ENCODE peak calls at places on chromosomes 3 and 15, in seven cellular contexts. T is mammary epithelial cell, M is fibroblast of lung, C is body of pancreas, Z is cardiac fibroblast, F is hepatocyte, V is left ventricle myocardium inferior. I is an unnamed sample.

GRCh38 chr3:38354588-38355344 is 8.2 kb downstream of the XYLB start:
- DNase-seq in V (no peak), C (peak), F (no peak), Z (peak), M (peak), T (peak), I (peak)

GRCh38 chr3:39193391-39193790 is 996 bp upstream of the XIRP1 start:
- DNase-seq in M (peak), F (no peak), T (no peak), Z (no peak), V (no peak), C (no peak), I (no peak)

GRCh38 chr15:34837246-34838016 is 42.1 kb upstream of the ACTC1 start:
- DNase-seq in V (no peak), F (peak), M (peak), T (peak), C (no peak), Z (peak), I (peak)

GRCh38 chr3:170560717-170561382 is 25.0 kb downstream of the SLC7A14 start:
- DNase-seq in F (no peak), V (no peak), T (no peak), C (no peak), M (no peak), Z (no peak), I (no peak)

GRCh38 chr3:123201223-123201556 is 553 bp upstream of the SEC22A start:
- DNase-seq in V (no peak), Z (no peak), M (no peak), F (no peak), C (no peak), T (no peak), I (no peak)

GRCh38 chr3:197297020-197297419 is 1.4 kb downstream of the DLG1 start:
- DNase-seq in T (peak), V (no peak), M (no peak), Z (no peak), C (no peak), F (no peak), I (peak)

GRCh38 chr3:94429517-94429916 is 366.7 kb downstream of the NSUN3 start:
- DNase-seq in V (no peak), F (no peak), C (no peak), Z (no peak), T (peak), M (no peak), I (peak)

GRCh38 chr3:123085293-123085949 is 18.6 kb downstream of the PDIA5 start:
- DNase-seq in F (peak), C (no peak), T (no peak), Z (no peak), M (no peak), V (no peak), I (no peak)

GRCh38 chr15:96789999-96790398 is 459.5 kb downstream of the NR2F2 start:
- DNase-seq in M (no peak), Z (no peak), C (no peak), F (no peak), V (no peak), T (no peak), I (peak)

GRCh38 chr15:25863968-25864580 is 947 bp upstream of the ATP10A start:
- DNase-seq in V (no peak), T (no peak), M (no peak), F (no peak), Z (no peak), C (no peak), I (no peak)

GRCh38 chr3:94137377-94137776 is 74.5 kb downstream of the NSUN3 start:
- DNase-seq in F (no peak), C (no peak), Z (no peak), T (no peak), M (peak), V (no peak), I (no peak)

GRCh38 chr3:110736332-110736731 is 335.3 kb upstream of the NECTIN3 start:
- DNase-seq in V (no peak), M (no peak), T (no peak), F (no peak), Z (no peak), C (no peak), I (no peak)

GRCh38 chr3:54936561-54936960 is 8.7 kb upstream of the LRTM1 start:
- DNase-seq in T (no peak), M (no peak), Z (peak), V (no peak), F (no peak), C (no peak), I (no peak)

GRCh38 chr15:45549831-45550230 is 27.3 kb upstream of the SLC30A4 start:
- DNase-seq in C (no peak), T (peak), F (no peak), V (no peak), Z (no peak), M (peak), I (peak)

GRCh38 chr3:176633511-176633910 is 563.8 kb downstream of the TBL1XR1 start:
- DNase-seq in T (no peak), Z (no peak), C (peak), V (no peak), M (no peak), F (peak), I (peak)

GRCh38 chr3:184133840-184134745 is 1.1 kb upstream of the EIF2B5 start:
- DNase-seq in C (peak), Z (peak), M (peak), V (peak), T (peak), F (peak), I (peak)

GRCh38 chr3:34419801-34420200 is 621.4 kb downstream of the PDCD6IP start:
- DNase-seq in C (no peak), F (peak), T (no peak), Z (no peak), M (no peak), V (no peak), I (peak)

GRCh38 chr3:13319821-13320220 is 100.3 kb downstream of the NUP210 start:
- DNase-seq in M (no peak), C (no peak), V (no peak), Z (no peak), F (no peak), T (no peak), I (no peak)

GRCh38 chr15:101535170-101535902 is 45.8 kb upstream of the PCSK6 start:
- DNase-seq in Z (no peak), V (no peak), T (no peak), M (no peak), F (no peak), C (no peak), I (no peak)

GRCh38 chr3:45593708-45594601 is 596 bp upstream of the LIMD1 start:
- DNase-seq in F (peak), C (peak), M (peak), Z (peak), V (peak), T (peak), I (peak)

GRCh38 chr15:90872481-90873184 is 4.2 kb downstream of the FURIN start:
- DNase-seq in Z (peak), C (peak), V (no peak), F (peak), M (peak), T (peak), I (peak)

GRCh38 chr15:97745481-97746071 is 214.9 kb upstream of the ARRDC4 start:
- DNase-seq in Z (peak), V (no peak), T (peak), C (peak), M (no peak), F (peak), I (peak)

GRCh38 chr15:52037889-52038505 is 19.0 kb downstream of the MAPK6 start:
- DNase-seq in T (no peak), C (no peak), F (no peak), Z (no peak), M (no peak), V (no peak), I (no peak)

GRCh38 chr3:24523988-24524727 is 29.5 kb upstream of the THRB start:
- DNase-seq in Z (no peak), V (no peak), C (no peak), M (peak), F (peak), T (peak), I (peak)

GRCh38 chr3:156184156-156184555 is 63.8 kb downstream of the KCNAB1 start:
- DNase-seq in V (no peak), T (no peak), F (no peak), M (no peak), Z (no peak), C (no peak), I (no peak)

GRCh38 chr3:31908391-31909097 is 72.5 kb downstream of the OSBPL10 start:
- DNase-seq in F (no peak), V (no peak), Z (no peak), C (no peak), T (no peak), M (peak), I (peak)

GRCh38 chr3:56115199-56115598 is 353.1 kb downstream of the ERC2 start:
- DNase-seq in F (no peak), M (no peak), Z (no peak), C (no peak), V (no peak), T (no peak), I (no peak)

GRCh38 chr15:67770098-67770628 is 55.1 kb upstream of the SKOR1 start:
- DNase-seq in V (no peak), C (no peak), F (no peak), Z (no peak), T (no peak), M (no peak), I (no peak)

GRCh38 chr15:31435891-31436628 is 109.4 kb downstream of the KLF13 start:
- DNase-seq in F (no peak), M (no peak), C (no peak), T (no peak), Z (no peak), V (no peak), I (peak)

GRCh38 chr3:21435871-21436270 is 315.1 kb downstream of the ZNF385D start:
- DNase-seq in Z (peak), V (no peak), M (peak), F (no peak), C (peak), T (peak), I (peak)

GRCh38 chr15:25883860-25884259 is 20.7 kb upstream of the ATP10A start:
- DNase-seq in V (no peak), Z (peak), M (peak), T (no peak), C (no peak), F (no peak), I (peak)

GRCh38 chr3:157255797-157256196 is 95.8 kb upstream of the CCNL1 start:
- DNase-seq in T (no peak), F (no peak), C (no peak), Z (no peak), M (no peak), V (no peak), I (no peak)

GRCh38 chr3:42266085-42266484 is at the start of gene CCK:
- DNase-seq in F (no peak), Z (no peak), V (no peak), T (no peak), M (no peak), C (no peak), I (no peak)

GRCh38 chr3:36525115-36525711 is 144.9 kb downstream of the STAC start:
- DNase-seq in C (no peak), F (peak), Z (peak), M (peak), V (no peak), T (peak), I (peak)

GRCh38 chr3:185693985-185694675 is 108.0 kb downstream of the SENP2 start:
- DNase-seq in C (no peak), M (peak), V (no peak), F (no peak), Z (peak), T (peak), I (no peak)

GRCh38 chr15:98648654-98649537 is 557 bp downstream of the IGF1R start:
- DNase-seq in F (peak), M (peak), T (peak), C (peak), Z (peak), V (peak), I (peak)

GRCh38 chr15:44729394-44729913 is 6.9 kb upstream of the TRIM69 start:
- DNase-seq in F (no peak), Z (peak), V (no peak), C (no peak), M (no peak), T (no peak), I (peak)

GRCh38 chr15:35437157-35437556 is 108.8 kb downstream of the DPH6 start:
- DNase-seq in M (peak), Z (peak), C (no peak), V (no peak), T (no peak), F (no peak), I (peak)

GRCh38 chr3:70180664-70181063 is 131.8 kb downstream of the MDFIC2 start:
- DNase-seq in C (no peak), Z (no peak), T (no peak), V (no peak), M (no peak), F (no peak), I (no peak)

GRCh38 chr3:143124683-143125520 is 5.3 kb downstream of the CHST2 start:
- DNase-seq in C (no peak), V (no peak), T (no peak), M (no peak), F (no peak), Z (peak), I (no peak)
- TF ChIP-seq CTCF in C (no peak), V (no peak), T (no peak), M (no peak), F (no peak), Z (no peak), I (no peak)

GRCh38 chr15:38460543-38460942 is 6.6 kb downstream of the FAM98B start:
- DNase-seq in Z (no peak), F (no peak), C (no peak), M (no peak), V (no peak), T (no peak), I (no peak)
- H3K4me3 ChIP-seq in Z (no peak), F (no peak), C (no peak), M (no peak), V (no peak), T (no peak), I (no peak)

GRCh38 chr3:155078959-155079794 is 942 bp upstream of the MME start:
- DNase-seq in C (no peak), T (no peak), V (no peak), Z (peak), F (peak), M (no peak), I (no peak)
- TF ChIP-seq CTCF in C (no peak), T (no peak), V (no peak), Z (peak), F (no peak), M (no peak), I (no peak)

GRCh38 chr3:133040696-133041523 is 2.7 kb downstream of the TMEM108 start:
- DNase-seq in V (peak), M (peak), Z (peak), T (peak), C (peak), F (peak), I (peak)

GRCh38 chr3:133038089-133038730 is at the start of gene TMEM108:
- DNase-seq in F (peak), Z (peak), V (peak), M (peak), T (peak), C (peak), I (peak)

GRCh38 chr3:133038731-133039398 is 674 bp downstream of the TMEM108 start:
- DNase-seq in F (peak), V (peak), Z (peak), C (peak), M (peak), T (no peak), I (peak)

GRCh38 chr3:133041524-133041829 is 3.3 kb downstream of the TMEM108 start:
- DNase-seq in T (no peak), F (no peak), V (no peak), C (no peak), M (no peak), Z (no peak), I (no peak)

DNA sequence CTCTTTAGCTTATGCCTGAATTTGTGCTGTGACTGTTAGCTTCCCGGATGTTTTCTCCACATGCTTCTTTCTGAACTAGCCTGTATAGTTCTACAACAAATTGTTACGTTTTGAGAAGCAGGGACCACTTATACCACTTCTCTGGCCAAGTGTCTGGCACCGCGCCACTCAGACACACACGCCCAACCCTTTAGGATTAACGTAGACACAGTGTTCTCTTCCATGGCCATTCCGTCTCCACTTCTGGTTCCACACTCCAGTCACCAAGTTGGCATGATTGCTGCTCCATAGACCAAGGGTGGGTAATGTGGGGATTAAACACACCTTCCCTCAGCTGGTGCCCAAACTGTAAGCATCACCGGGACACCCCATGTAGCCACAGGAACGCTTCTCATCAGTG is 751 bp upstream of the TMEM108 start:
- DNase-seq in C (no peak), M (no peak), T (no peak), V (no peak), F (no peak), Z (no peak), I (no peak)
- H3K4me3 ChIP-seq in C (no peak), M (peak), T (no peak), V (peak), F (peak), Z (no peak), I (no peak)

DNA sequence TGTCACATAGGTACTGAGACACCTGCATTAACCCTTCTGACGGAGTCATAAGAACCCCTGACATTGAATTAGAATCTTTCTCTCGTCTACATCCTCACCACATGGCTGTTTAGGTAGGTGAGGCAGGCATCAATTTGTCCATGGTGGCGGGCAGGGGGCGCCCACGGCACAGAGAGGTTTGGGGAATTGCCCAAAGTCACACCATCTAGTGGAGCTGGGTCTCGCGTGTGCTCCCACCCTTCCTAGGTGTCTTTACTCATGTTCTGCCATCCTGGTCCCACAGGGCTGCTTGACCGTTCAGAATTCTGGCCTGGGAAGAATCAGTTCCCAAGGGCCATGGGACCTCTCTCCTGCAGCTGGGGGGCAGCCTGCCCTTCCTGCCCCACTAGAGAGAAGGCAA is 14.7 kb upstream of the DLL4 start:
- DNase-seq in V (no peak), F (no peak), Z (no peak), T (no peak), M (no peak), C (no peak), I (no peak)
- TF ChIP-seq CTCF in V (no peak), F (no peak), Z (no peak), T (peak), M (no peak), C (peak), I (no peak)

GRCh38 chr3:47890037-47890831 is 87.3 kb downstream of the DHX30 start:
- DNase-seq in M (no peak), F (no peak), Z (no peak), T (no peak), C (no peak), V (no peak), I (no peak)
- H3K4me3 ChIP-seq in M (no peak), F (no peak), Z (no peak), T (no peak), C (no peak), V (peak), I (no peak)

DNA sequence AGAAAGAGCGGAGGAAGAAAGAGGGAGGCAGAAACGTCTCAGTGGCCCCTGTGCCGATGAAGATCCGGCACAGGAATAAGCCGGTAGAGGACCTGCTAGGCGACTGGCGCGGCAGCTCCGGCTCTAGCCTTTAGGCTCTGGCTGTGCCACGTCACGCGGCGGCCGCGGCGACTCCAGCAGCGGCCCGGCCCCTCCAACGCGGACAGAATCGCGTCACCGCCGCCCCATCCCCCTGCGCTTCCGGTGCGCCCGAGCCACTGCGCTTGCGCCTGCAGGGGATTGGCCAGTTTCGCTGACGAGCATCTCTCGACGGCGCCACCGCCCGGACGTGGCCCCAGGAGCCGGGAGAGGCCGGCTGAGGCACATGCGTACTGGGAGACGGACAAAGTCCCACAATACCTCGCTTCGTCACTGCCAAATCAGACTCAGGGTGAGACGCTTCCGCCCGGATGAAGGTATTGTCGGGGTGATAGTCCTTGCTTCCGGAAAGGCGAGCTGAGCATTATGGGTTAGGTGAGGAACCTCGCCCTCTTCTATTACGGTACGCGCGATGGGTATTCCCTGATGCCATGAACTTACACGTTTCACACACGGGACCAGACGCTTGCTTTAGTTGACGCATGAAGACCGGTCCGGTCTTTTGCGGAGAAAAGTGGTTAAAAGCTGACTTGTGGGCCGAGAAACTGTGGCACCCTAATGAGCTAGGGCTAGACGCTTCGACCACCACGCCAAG is at the start of gene ARF4:
- DNase-seq in V (peak), T (peak), F (peak), M (peak), Z (peak), C (peak), I (peak)
- TF ChIP-seq CTCF in V (peak), T (peak), F (peak), M (peak), Z (peak), C (peak), I (peak)